ENCODE peak calls at places on chromosomes 12 and 14, in seven cellular contexts. One of them, this sample, is unnamed. For H3K9me3, the result is how much of the 10 kb centered on the place peaks cover.

GRCh38 chr12:19572920-19573558 is 133.7 kb downstream of the AEBP2 start:
- DNase-seq in CD4-positive, alpha-beta T cell: no peak
- DNase-seq in left ventricle myocardium inferior: no peak
- DNase-seq in pancreas: no peak
- DNase-seq in fibroblast of lung: peak
- DNase-seq in A549: no peak
- DNase-seq in ovary: no peak
- DNase-seq in this sample: peak

GRCh38 chr14:31993521-31993941 is 83.6 kb upstream of the ARHGAP5 start:
- DNase-seq in CD4-positive, alpha-beta T cell: no peak
- DNase-seq in left ventricle myocardium inferior: no peak
- DNase-seq in pancreas: no peak
- DNase-seq in fibroblast of lung: peak
- DNase-seq in A549: no peak
- DNase-seq in ovary: no peak
- DNase-seq in this sample: peak

GRCh38 chr12:116604151-116604550 is 45.0 kb downstream of the MAP1LC3B2 start:
- DNase-seq in CD4-positive, alpha-beta T cell: no peak
- DNase-seq in left ventricle myocardium inferior: no peak
- DNase-seq in pancreas: no peak
- DNase-seq in fibroblast of lung: no peak
- DNase-seq in A549: no peak
- DNase-seq in ovary: no peak
- DNase-seq in this sample: no peak

GRCh38 chr12:101942206-101942605 is 64.8 kb downstream of the DRAM1 start:
- DNase-seq in CD4-positive, alpha-beta T cell: no peak
- DNase-seq in left ventricle myocardium inferior: no peak
- DNase-seq in pancreas: no peak
- DNase-seq in fibroblast of lung: no peak
- DNase-seq in A549: no peak
- DNase-seq in ovary: no peak
- DNase-seq in this sample: no peak

GRCh38 chr14:87343641-87344040 is 649.3 kb downstream of the GALC start:
- DNase-seq in CD4-positive, alpha-beta T cell: no peak
- DNase-seq in left ventricle myocardium inferior: no peak
- DNase-seq in pancreas: no peak
- DNase-seq in fibroblast of lung: no peak
- DNase-seq in A549: no peak
- DNase-seq in ovary: no peak
- DNase-seq in this sample: no peak

GRCh38 chr12:119363490-119363889 is 29.0 kb downstream of the CCDC60 start:
- DNase-seq in CD4-positive, alpha-beta T cell: no peak
- DNase-seq in left ventricle myocardium inferior: no peak
- DNase-seq in pancreas: no peak
- DNase-seq in fibroblast of lung: no peak
- DNase-seq in A549: no peak
- DNase-seq in ovary: no peak
- DNase-seq in this sample: no peak

GRCh38 chr12:114152890-114153289 is 186.8 kb upstream of the RBM19 start:
- DNase-seq in CD4-positive, alpha-beta T cell: no peak
- DNase-seq in left ventricle myocardium inferior: no peak
- DNase-seq in pancreas: no peak
- DNase-seq in fibroblast of lung: no peak
- DNase-seq in A549: no peak
- DNase-seq in ovary: no peak
- DNase-seq in this sample: no peak

GRCh38 chr12:6337958-6338406 is 3.9 kb downstream of the TNFRSF1A start:
- DNase-seq in CD4-positive, alpha-beta T cell: no peak
- DNase-seq in left ventricle myocardium inferior: no peak
- DNase-seq in pancreas: no peak
- DNase-seq in fibroblast of lung: peak
- DNase-seq in A549: no peak
- DNase-seq in ovary: no peak
- DNase-seq in this sample: peak

GRCh38 chr14:52553002-52553670 is 500 bp downstream of the GPR137C start:
- DNase-seq in CD4-positive, alpha-beta T cell: peak
- DNase-seq in left ventricle myocardium inferior: peak
- DNase-seq in pancreas: peak
- DNase-seq in fibroblast of lung: peak
- DNase-seq in A549: no peak
- DNase-seq in ovary: peak
- DNase-seq in this sample: no peak

GRCh38 chr12:111767362-111768158 is 827 bp downstream of the ALDH2 start:
- DNase-seq in CD4-positive, alpha-beta T cell: no peak
- DNase-seq in left ventricle myocardium inferior: no peak
- DNase-seq in pancreas: no peak
- DNase-seq in fibroblast of lung: peak
- DNase-seq in A549: peak
- DNase-seq in ovary: no peak
- DNase-seq in this sample: peak

GRCh38 chr12:123973552-123974341 is 732 bp downstream of the ZNF664 start:
- DNase-seq in CD4-positive, alpha-beta T cell: peak
- DNase-seq in left ventricle myocardium inferior: peak
- DNase-seq in pancreas: peak
- DNase-seq in fibroblast of lung: peak
- DNase-seq in A549: peak
- DNase-seq in ovary: peak
- DNase-seq in this sample: no peak

GRCh38 chr12:26798669-26799068 is 34.3 kb downstream of the ITPR2 start:
- DNase-seq in CD4-positive, alpha-beta T cell: no peak
- DNase-seq in left ventricle myocardium inferior: no peak
- DNase-seq in pancreas: no peak
- DNase-seq in fibroblast of lung: no peak
- DNase-seq in A549: no peak
- DNase-seq in ovary: no peak
- DNase-seq in this sample: no peak

GRCh38 chr12:122790393-122791075 is 16.2 kb downstream of the CCDC62 start:
- DNase-seq in CD4-positive, alpha-beta T cell: no peak
- DNase-seq in left ventricle myocardium inferior: no peak
- DNase-seq in pancreas: no peak
- DNase-seq in fibroblast of lung: peak
- DNase-seq in A549: no peak
- DNase-seq in ovary: no peak
- DNase-seq in this sample: peak

GRCh38 chr14:22432348-22432976 is 156.6 kb downstream of the DAD1 start:
- DNase-seq in CD4-positive, alpha-beta T cell: no peak
- DNase-seq in left ventricle myocardium inferior: no peak
- DNase-seq in pancreas: no peak
- DNase-seq in fibroblast of lung: peak
- DNase-seq in A549: peak
- DNase-seq in ovary: peak
- DNase-seq in this sample: peak

GRCh38 chr14:31955941-31956579 is 121.0 kb upstream of the ARHGAP5 start:
- DNase-seq in CD4-positive, alpha-beta T cell: no peak
- DNase-seq in left ventricle myocardium inferior: no peak
- DNase-seq in pancreas: no peak
- DNase-seq in fibroblast of lung: no peak
- DNase-seq in A549: peak
- DNase-seq in ovary: no peak
- DNase-seq in this sample: no peak

GRCh38 chr12:62834406-62834805 is 100.5 kb downstream of the PPM1H start:
- DNase-seq in CD4-positive, alpha-beta T cell: no peak
- DNase-seq in left ventricle myocardium inferior: peak
- DNase-seq in pancreas: no peak
- DNase-seq in fibroblast of lung: no peak
- DNase-seq in A549: no peak
- DNase-seq in ovary: peak
- DNase-seq in this sample: no peak

GRCh38 chr12:100163416-100164152 is 20.9 kb upstream of the BLTP3B start:
- DNase-seq in CD4-positive, alpha-beta T cell: peak
- DNase-seq in left ventricle myocardium inferior: peak
- DNase-seq in pancreas: peak
- DNase-seq in fibroblast of lung: peak
- DNase-seq in A549: peak
- DNase-seq in ovary: peak
- DNase-seq in this sample: peak
- TF ChIP-seq CTCF in CD4-positive, alpha-beta T cell: no peak
- TF ChIP-seq CTCF in left ventricle myocardium inferior: peak
- TF ChIP-seq CTCF in pancreas: no peak
- TF ChIP-seq CTCF in fibroblast of lung: no peak
- TF ChIP-seq CTCF in A549: no peak
- TF ChIP-seq CTCF in ovary: no peak
- TF ChIP-seq CTCF in this sample: no peak

GRCh38 chr14:105866841-105867321 is 340.5 kb downstream of the TMEM121 start:
- DNase-seq in CD4-positive, alpha-beta T cell: no peak
- DNase-seq in left ventricle myocardium inferior: no peak
- DNase-seq in pancreas: peak
- DNase-seq in fibroblast of lung: no peak
- DNase-seq in A549: no peak
- DNase-seq in ovary: peak
- DNase-seq in this sample: no peak
- H3K9me3 ChIP-seq in CD4-positive, alpha-beta T cell: under half
- H3K9me3 ChIP-seq in left ventricle myocardium inferior: under half
- H3K9me3 ChIP-seq in pancreas: under half
- H3K9me3 ChIP-seq in fibroblast of lung: under half
- H3K9me3 ChIP-seq in A549: under half
- H3K9me3 ChIP-seq in ovary: under half
- H3K9me3 ChIP-seq in this sample: under half

GRCh38 chr12:51917041-51917590 is 9.8 kb downstream of the ACVRL1 start:
- DNase-seq in CD4-positive, alpha-beta T cell: no peak
- DNase-seq in left ventricle myocardium inferior: no peak
- DNase-seq in pancreas: no peak
- DNase-seq in fibroblast of lung: no peak
- DNase-seq in A549: no peak
- DNase-seq in ovary: no peak
- DNase-seq in this sample: no peak
- TF ChIP-seq CTCF in CD4-positive, alpha-beta T cell: no peak
- TF ChIP-seq CTCF in left ventricle myocardium inferior: no peak
- TF ChIP-seq CTCF in pancreas: no peak
- TF ChIP-seq CTCF in fibroblast of lung: no peak
- TF ChIP-seq CTCF in A549: no peak
- TF ChIP-seq CTCF in ovary: no peak
- TF ChIP-seq CTCF in this sample: no peak

GRCh38 chr14:98878278-98878677 is 393.7 kb downstream of the BCL11B start:
- DNase-seq in CD4-positive, alpha-beta T cell: no peak
- DNase-seq in left ventricle myocardium inferior: no peak
- DNase-seq in pancreas: no peak
- DNase-seq in fibroblast of lung: no peak
- DNase-seq in A549: no peak
- DNase-seq in ovary: no peak
- DNase-seq in this sample: no peak
- H3K9me3 ChIP-seq in CD4-positive, alpha-beta T cell: under half
- H3K9me3 ChIP-seq in left ventricle myocardium inferior: under half
- H3K9me3 ChIP-seq in pancreas: under half
- H3K9me3 ChIP-seq in fibroblast of lung: under half
- H3K9me3 ChIP-seq in A549: under half
- H3K9me3 ChIP-seq in ovary: under half
- H3K9me3 ChIP-seq in this sample: under half

GRCh38 chr12:4307593-4308333 is 13.2 kb upstream of the TIGAR start:
- DNase-seq in CD4-positive, alpha-beta T cell: no peak
- DNase-seq in left ventricle myocardium inferior: peak
- DNase-seq in pancreas: peak
- DNase-seq in fibroblast of lung: peak
- DNase-seq in A549: peak
- DNase-seq in ovary: peak
- DNase-seq in this sample: peak

GRCh38 chr12:4302881-4303280 is 18.1 kb upstream of the TIGAR start:
- DNase-seq in CD4-positive, alpha-beta T cell: no peak
- DNase-seq in left ventricle myocardium inferior: no peak
- DNase-seq in pancreas: no peak
- DNase-seq in fibroblast of lung: no peak
- DNase-seq in A549: no peak
- DNase-seq in ovary: no peak
- DNase-seq in this sample: no peak

GRCh38 chr12:4303750-4304149 is 17.3 kb upstream of the TIGAR start:
- DNase-seq in CD4-positive, alpha-beta T cell: no peak
- DNase-seq in left ventricle myocardium inferior: no peak
- DNase-seq in pancreas: no peak
- DNase-seq in fibroblast of lung: no peak
- DNase-seq in A549: no peak
- DNase-seq in ovary: no peak
- DNase-seq in this sample: no peak

GRCh38 chr12:4312251-4312650 is 8.8 kb upstream of the TIGAR start:
- DNase-seq in CD4-positive, alpha-beta T cell: no peak
- DNase-seq in left ventricle myocardium inferior: no peak
- DNase-seq in pancreas: no peak
- DNase-seq in fibroblast of lung: no peak
- DNase-seq in A549: no peak
- DNase-seq in ovary: no peak
- DNase-seq in this sample: no peak

GRCh38 chr12:4308334-4308960 is 12.6 kb upstream of the TIGAR start:
- DNase-seq in CD4-positive, alpha-beta T cell: no peak
- DNase-seq in left ventricle myocardium inferior: no peak
- DNase-seq in pancreas: no peak
- DNase-seq in fibroblast of lung: no peak
- DNase-seq in A549: no peak
- DNase-seq in ovary: no peak
- DNase-seq in this sample: no peak
- TF ChIP-seq CTCF in CD4-positive, alpha-beta T cell: no peak
- TF ChIP-seq CTCF in left ventricle myocardium inferior: no peak
- TF ChIP-seq CTCF in pancreas: no peak
- TF ChIP-seq CTCF in fibroblast of lung: no peak
- TF ChIP-seq CTCF in A549: no peak
- TF ChIP-seq CTCF in ovary: no peak
- TF ChIP-seq CTCF in this sample: no peak

GRCh38 chr12:117896009-117896408 is 72.8 kb downstream of the KSR2 start:
- DNase-seq in CD4-positive, alpha-beta T cell: no peak
- DNase-seq in left ventricle myocardium inferior: no peak
- DNase-seq in pancreas: no peak
- DNase-seq in fibroblast of lung: no peak
- DNase-seq in A549: no peak
- DNase-seq in ovary: no peak
- DNase-seq in this sample: no peak
- H3K9me3 ChIP-seq in CD4-positive, alpha-beta T cell: under half
- H3K9me3 ChIP-seq in left ventricle myocardium inferior: under half
- H3K9me3 ChIP-seq in pancreas: under half
- H3K9me3 ChIP-seq in fibroblast of lung: under half
- H3K9me3 ChIP-seq in A549: under half
- H3K9me3 ChIP-seq in ovary: under half
- H3K9me3 ChIP-seq in this sample: under half

This sample was measured in astrocyte.